ENCODE peak calls at places on chromosomes 16 and 17, in four cellular contexts. H is fibroblast of villous mesenchyme; Z is effector CD4-positive, alpha-beta T cell; N is HTR-8/SVneo. D is an unnamed sample.

GRCh38 chr17:75878174-75878998 is at the start of gene TRIM47:
- DNase-seq in H (peak), Z (no peak), N (peak), D (peak)

GRCh38 chr16:23214796-23215195 is 32.3 kb downstream of the SCNN1G start:
- DNase-seq in H (no peak), Z (no peak), N (no peak), D (no peak)

GRCh38 chr17:31686495-31686894 is 172.5 kb downstream of the COPRS start:
- DNase-seq in H (no peak), Z (no peak), N (no peak), D (no peak)

GRCh38 chr17:77110006-77110374 is 30.8 kb upstream of the SEC14L1 start:
- DNase-seq in H (peak), Z (no peak), N (no peak), D (no peak)

GRCh38 chr17:15659663-15660062 is 24.4 kb downstream of the TRIM16 start:
- DNase-seq in H (no peak), Z (no peak), N (no peak), D (no peak)

GRCh38 chr17:46179375-46179999 is 13.7 kb downstream of the KANSL1 start:
- DNase-seq in H (no peak), Z (no peak), N (no peak), D (no peak)

GRCh38 chr17:72370819-72371218 is 250.0 kb downstream of the SOX9 start:
- DNase-seq in H (peak), Z (no peak), N (no peak), D (peak)

GRCh38 chr17:690346-690745 is 24.3 kb downstream of the VPS53 start:
- DNase-seq in H (no peak), Z (no peak), N (no peak), D (no peak)

GRCh38 chr17:46782250-46782953 is 36.1 kb downstream of the WNT3 start:
- DNase-seq in H (peak), Z (no peak), N (peak), D (peak)

GRCh38 chr17:39473310-39473709 is 12.0 kb downstream of the CDK12 start:
- DNase-seq in H (no peak), Z (no peak), N (no peak), D (no peak)

GRCh38 chr17:81163051-81163695 is 2.1 kb upstream of the PVALEF start:
- DNase-seq in H (no peak), Z (no peak), N (no peak), D (no peak)

GRCh38 chr16:9977333-9977897 is 204.8 kb downstream of the GRIN2A start:
- DNase-seq in H (no peak), Z (no peak), N (no peak), D (no peak)

GRCh38 chr16:27240948-27241531 is 27.5 kb downstream of the NSMCE1 start:
- DNase-seq in H (peak), Z (no peak), N (no peak), D (no peak)

GRCh38 chr16:85557083-85557975 is 55.8 kb upstream of the GSE1 start:
- DNase-seq in H (no peak), Z (peak), N (no peak), D (no peak)

GRCh38 chr17:11692688-11693087 is 94.4 kb downstream of the DNAH9 start:
- DNase-seq in H (no peak), Z (no peak), N (no peak), D (no peak)

GRCh38 chr16:23374721-23375120 is 72.6 kb downstream of the SCNN1B start:
- DNase-seq in H (no peak), Z (no peak), N (no peak), D (no peak)

GRCh38 chr16:50657251-50657650 is 23.9 kb downstream of the SNX20 start:
- DNase-seq in H (no peak), Z (no peak), N (no peak), D (no peak)

GRCh38 chr16:85479972-85480726 is 133.0 kb upstream of the GSE1 start:
- DNase-seq in H (no peak), Z (no peak), N (no peak), D (peak)

GRCh38 chr17:3828151-3828851 is 17.7 kb downstream of the NCBP3 start:
- DNase-seq in H (peak), Z (no peak), N (no peak), D (no peak)

GRCh38 chr17:57879437-57880085 is 29.7 kb upstream of the MRPS23 start:
- DNase-seq in H (no peak), Z (no peak), N (peak), D (no peak)

GRCh38 chr16:29820271-29820701 is at the start of gene MVP:
- DNase-seq in H (peak), Z (no peak), N (no peak), D (no peak)

GRCh38 chr16:9297437-9298113 is 206.1 kb downstream of the HAPSTR1 start:
- DNase-seq in H (no peak), Z (no peak), N (peak), D (no peak)

GRCh38 chr16:62036807-62037135 is 533 bp upstream of the CDH8 start:
- DNase-seq in H (no peak), Z (no peak), N (no peak), D (no peak)

GRCh38 chr17:38870259-38871165 is 654 bp downstream of the LASP1 start:
- DNase-seq in H (peak), Z (peak), N (peak), D (no peak)

GRCh38 chr17:16255481-16255901 is 38.5 kb downstream of the PIGL start:
- DNase-seq in H (peak), Z (no peak), N (no peak), D (no peak)

GRCh38 chr16:57132470-57132869 is 40.1 kb downstream of the CPNE2 start:
- DNase-seq in H (no peak), Z (no peak), N (no peak), D (no peak)

GRCh38 chr16:74603848-74604247 is 3.1 kb downstream of the GLG1 start:
- DNase-seq in H (peak), Z (no peak), N (no peak), D (no peak)

GRCh38 chr17:77153487-77153886 is 12.7 kb downstream of the SEC14L1 start:
- DNase-seq in H (no peak), Z (no peak), N (no peak), D (no peak)

GRCh38 chr17:17042851-17043667 is 802 bp downstream of the MPRIP start:
- DNase-seq in H (peak), Z (peak), N (no peak), D (no peak)

GRCh38 chr17:81445642-81446500 is 50.6 kb downstream of the BAHCC1 start:
- DNase-seq in H (no peak), Z (no peak), N (no peak), D (no peak)

GRCh38 chr16:4409081-4409932 is 7.1 kb downstream of the CORO7 start:
- DNase-seq in H (no peak), Z (no peak), N (no peak), D (no peak)

GRCh38 chr17:66313325-66313724 is 10.9 kb downstream of the PRKCA start:
- DNase-seq in H (no peak), Z (no peak), N (no peak), D (no peak)

GRCh38 chr16:12079411-12079965 is 103.0 kb downstream of the SNX29 start:
- DNase-seq in H (no peak), Z (no peak), N (no peak), D (no peak)

GRCh38 chr17:77864234-77865108 is 94.0 kb upstream of the TNRC6C start:
- DNase-seq in H (no peak), Z (no peak), N (no peak), D (no peak)

GRCh38 chr17:69414408-69415274 is at the start of gene MAP2K6:
- DNase-seq in H (peak), Z (peak), N (peak), D (peak)

GRCh38 chr17:34254651-34255380 is at the start of gene CCL2:
- DNase-seq in H (peak), Z (no peak), N (peak), D (no peak)

GRCh38 chr16:78551487-78552085 is 452.1 kb downstream of the WWOX start:
- DNase-seq in H (no peak), Z (no peak), N (no peak), D (no peak)

GRCh38 chr17:82228842-82229685 is at the start of gene SLC16A3:
- DNase-seq in H (peak), Z (peak), N (peak), D (peak)